ENCODE peak calls at places on chromosomes 6 and 20, in five cellular contexts. One of them, this sample, is unnamed.

GRCh38 chr20:57390604-57391438 is at the start of gene RBM38:
- DNase-seq in RWPE1: peak
- DNase-seq in ascending aorta: peak
- DNase-seq in CD4-positive, alpha-beta memory T cell: peak
- DNase-seq in tibial artery: peak
- DNase-seq in this sample: peak

GRCh38 chr6:121190122-121190521 is 144.2 kb downstream of the TBC1D32 start:
- DNase-seq in RWPE1: no peak
- DNase-seq in ascending aorta: no peak
- DNase-seq in CD4-positive, alpha-beta memory T cell: no peak
- DNase-seq in tibial artery: no peak
- DNase-seq in this sample: no peak

GRCh38 chr20:3239867-3240775 is 1.1 kb upstream of the SLC4A11 start:
- DNase-seq in RWPE1: peak
- DNase-seq in ascending aorta: no peak
- DNase-seq in CD4-positive, alpha-beta memory T cell: no peak
- DNase-seq in tibial artery: no peak
- DNase-seq in this sample: no peak

GRCh38 chr20:48132834-48133233 is 347.6 kb upstream of the SULF2 start:
- DNase-seq in RWPE1: no peak
- DNase-seq in ascending aorta: no peak
- DNase-seq in CD4-positive, alpha-beta memory T cell: no peak
- DNase-seq in tibial artery: no peak
- DNase-seq in this sample: no peak

GRCh38 chr20:20212675-20213096 is 155.2 kb upstream of the INSM1 start:
- DNase-seq in RWPE1: no peak
- DNase-seq in ascending aorta: no peak
- DNase-seq in CD4-positive, alpha-beta memory T cell: no peak
- DNase-seq in tibial artery: no peak
- DNase-seq in this sample: no peak

GRCh38 chr20:48931527-48932374 is 10.2 kb downstream of the ARFGEF2 start:
- DNase-seq in RWPE1: no peak
- DNase-seq in ascending aorta: no peak
- DNase-seq in CD4-positive, alpha-beta memory T cell: no peak
- DNase-seq in tibial artery: no peak
- DNase-seq in this sample: no peak

GRCh38 chr6:157921685-157922367 is 59.8 kb upstream of the SYNJ2 start:
- DNase-seq in RWPE1: no peak
- DNase-seq in ascending aorta: no peak
- DNase-seq in CD4-positive, alpha-beta memory T cell: no peak
- DNase-seq in tibial artery: no peak
- DNase-seq in this sample: no peak

GRCh38 chr6:110672122-110672521 is 143.1 kb downstream of the CDK19 start:
- DNase-seq in RWPE1: no peak
- DNase-seq in ascending aorta: no peak
- DNase-seq in CD4-positive, alpha-beta memory T cell: no peak
- DNase-seq in tibial artery: no peak
- DNase-seq in this sample: no peak

GRCh38 chr6:113842165-113842564 is 15.0 kb upstream of the MARCKS start:
- DNase-seq in RWPE1: no peak
- DNase-seq in ascending aorta: no peak
- DNase-seq in CD4-positive, alpha-beta memory T cell: no peak
- DNase-seq in tibial artery: no peak
- DNase-seq in this sample: no peak

GRCh38 chr20:40687384-40688128 is 1.5 kb downstream of the MAFB start:
- DNase-seq in RWPE1: peak
- DNase-seq in ascending aorta: peak
- DNase-seq in CD4-positive, alpha-beta memory T cell: no peak
- DNase-seq in tibial artery: peak
- DNase-seq in this sample: no peak

GRCh38 chr6:47044418-47044817 is 2.3 kb upstream of the ADGRF1 start:
- DNase-seq in RWPE1: peak
- DNase-seq in ascending aorta: no peak
- DNase-seq in CD4-positive, alpha-beta memory T cell: no peak
- DNase-seq in tibial artery: no peak
- DNase-seq in this sample: no peak

GRCh38 chr6:56642366-56643261 is at the start of gene DST:
- DNase-seq in RWPE1: peak
- DNase-seq in ascending aorta: no peak
- DNase-seq in CD4-positive, alpha-beta memory T cell: no peak
- DNase-seq in tibial artery: no peak
- DNase-seq in this sample: no peak

GRCh38 chr6:27890351-27891299 is 21.6 kb downstream of the OR2B2 start:
- DNase-seq in RWPE1: peak
- DNase-seq in ascending aorta: no peak
- DNase-seq in CD4-positive, alpha-beta memory T cell: peak
- DNase-seq in tibial artery: no peak
- DNase-seq in this sample: peak

GRCh38 chr20:16194961-16195360 is 378.3 kb downstream of the KIF16B start:
- DNase-seq in RWPE1: no peak
- DNase-seq in ascending aorta: no peak
- DNase-seq in CD4-positive, alpha-beta memory T cell: no peak
- DNase-seq in tibial artery: no peak
- DNase-seq in this sample: no peak

GRCh38 chr20:31595654-31596411 is 9.3 kb upstream of the ID1 start:
- DNase-seq in RWPE1: peak
- DNase-seq in ascending aorta: peak
- DNase-seq in CD4-positive, alpha-beta memory T cell: no peak
- DNase-seq in tibial artery: peak
- DNase-seq in this sample: no peak

GRCh38 chr20:3262566-3262965 is 23.6 kb upstream of the SLC4A11 start:
- DNase-seq in RWPE1: no peak
- DNase-seq in ascending aorta: no peak
- DNase-seq in CD4-positive, alpha-beta memory T cell: no peak
- DNase-seq in tibial artery: no peak
- DNase-seq in this sample: no peak

GRCh38 chr6:51260003-51260402 is 441.3 kb downstream of the TFAP2B start:
- DNase-seq in RWPE1: no peak
- DNase-seq in ascending aorta: no peak
- DNase-seq in CD4-positive, alpha-beta memory T cell: no peak
- DNase-seq in tibial artery: no peak
- DNase-seq in this sample: no peak

GRCh38 chr20:34390769-34391447 is 27.8 kb downstream of the ITCH start:
- DNase-seq in RWPE1: peak
- DNase-seq in ascending aorta: peak
- DNase-seq in CD4-positive, alpha-beta memory T cell: no peak
- DNase-seq in tibial artery: peak
- DNase-seq in this sample: no peak

GRCh38 chr6:131914967-131915751 is 36.0 kb downstream of the CCN2 start:
- DNase-seq in RWPE1: peak
- DNase-seq in ascending aorta: peak
- DNase-seq in CD4-positive, alpha-beta memory T cell: peak
- DNase-seq in tibial artery: peak
- DNase-seq in this sample: peak

GRCh38 chr6:42243046-42243445 is 25.4 kb upstream of the MRPS10 start:
- DNase-seq in RWPE1: no peak
- DNase-seq in ascending aorta: no peak
- DNase-seq in CD4-positive, alpha-beta memory T cell: no peak
- DNase-seq in tibial artery: no peak
- DNase-seq in this sample: no peak

GRCh38 chr20:36285746-36286447 is 20.2 kb upstream of the DLGAP4 start:
- DNase-seq in RWPE1: no peak
- DNase-seq in ascending aorta: no peak
- DNase-seq in CD4-positive, alpha-beta memory T cell: no peak
- DNase-seq in tibial artery: no peak
- DNase-seq in this sample: no peak

GRCh38 chr6:136037246-136037884 is 185.9 kb downstream of the PDE7B start:
- DNase-seq in RWPE1: peak
- DNase-seq in ascending aorta: no peak
- DNase-seq in CD4-positive, alpha-beta memory T cell: no peak
- DNase-seq in tibial artery: no peak
- DNase-seq in this sample: no peak

GRCh38 chr6:100343678-100344077 is 121.0 kb downstream of the SIM1 start:
- DNase-seq in RWPE1: no peak
- DNase-seq in ascending aorta: no peak
- DNase-seq in CD4-positive, alpha-beta memory T cell: no peak
- DNase-seq in tibial artery: no peak
- DNase-seq in this sample: no peak

GRCh38 chr6:35737413-35738211 is 780 bp downstream of the ARMC12 start:
- DNase-seq in RWPE1: peak
- DNase-seq in ascending aorta: no peak
- DNase-seq in CD4-positive, alpha-beta memory T cell: peak
- DNase-seq in tibial artery: no peak
- DNase-seq in this sample: peak

GRCh38 chr6:26249709-26249958 is 115.4 kb upstream of the BTN3A2 start:
- DNase-seq in RWPE1: no peak
- DNase-seq in ascending aorta: no peak
- DNase-seq in CD4-positive, alpha-beta memory T cell: no peak
- DNase-seq in tibial artery: no peak
- DNase-seq in this sample: peak

GRCh38 chr6:160248538-160248937 is 10.1 kb downstream of the SLC22A2 start:
- DNase-seq in RWPE1: peak
- DNase-seq in ascending aorta: no peak
- DNase-seq in CD4-positive, alpha-beta memory T cell: no peak
- DNase-seq in tibial artery: no peak
- DNase-seq in this sample: no peak

GRCh38 chr6:10555625-10556309 is 34.6 kb downstream of the GCNT2 start:
- DNase-seq in RWPE1: peak
- DNase-seq in ascending aorta: peak
- DNase-seq in CD4-positive, alpha-beta memory T cell: no peak
- DNase-seq in tibial artery: no peak
- DNase-seq in this sample: no peak

GRCh38 chr6:137025786-137026730 is 18.7 kb downstream of the IL20RA start:
- DNase-seq in RWPE1: peak
- DNase-seq in ascending aorta: no peak
- DNase-seq in CD4-positive, alpha-beta memory T cell: no peak
- DNase-seq in tibial artery: no peak
- DNase-seq in this sample: no peak

GRCh38 chr6:109300874-109301273 is 81.4 kb downstream of the CD164 start:
- DNase-seq in RWPE1: no peak
- DNase-seq in ascending aorta: no peak
- DNase-seq in CD4-positive, alpha-beta memory T cell: no peak
- DNase-seq in tibial artery: no peak
- DNase-seq in this sample: no peak

GRCh38 chr6:131387706-131388455 is 185.1 kb upstream of the ARG1 start:
- DNase-seq in RWPE1: no peak
- DNase-seq in ascending aorta: no peak
- DNase-seq in CD4-positive, alpha-beta memory T cell: no peak
- DNase-seq in tibial artery: no peak
- DNase-seq in this sample: no peak

GRCh38 chr20:43977962-43978361 is 63.3 kb downstream of the TOX2 start:
- DNase-seq in RWPE1: no peak
- DNase-seq in ascending aorta: no peak
- DNase-seq in CD4-positive, alpha-beta memory T cell: no peak
- DNase-seq in tibial artery: no peak
- DNase-seq in this sample: no peak

GRCh38 chr6:127481628-127482027 is 22.4 kb upstream of the KIAA0408 start:
- DNase-seq in RWPE1: no peak
- DNase-seq in ascending aorta: no peak
- DNase-seq in CD4-positive, alpha-beta memory T cell: no peak
- DNase-seq in tibial artery: no peak
- DNase-seq in this sample: no peak

GRCh38 chr6:157151029-157151428 is 172.3 kb downstream of the TMEM242 start:
- DNase-seq in RWPE1: no peak
- DNase-seq in ascending aorta: no peak
- DNase-seq in CD4-positive, alpha-beta memory T cell: no peak
- DNase-seq in tibial artery: no peak
- DNase-seq in this sample: no peak

GRCh38 chr6:141667580-141668309 is 465.0 kb upstream of the GJE1 start:
- DNase-seq in RWPE1: peak
- DNase-seq in ascending aorta: no peak
- DNase-seq in CD4-positive, alpha-beta memory T cell: no peak
- DNase-seq in tibial artery: no peak
- DNase-seq in this sample: no peak

GRCh38 chr6:16523550-16524379 is 237.5 kb downstream of the ATXN1 start:
- DNase-seq in RWPE1: no peak
- DNase-seq in ascending aorta: no peak
- DNase-seq in CD4-positive, alpha-beta memory T cell: no peak
- DNase-seq in tibial artery: no peak
- DNase-seq in this sample: no peak

GRCh38 chr20:57207251-57207650 is 59.2 kb downstream of the BMP7 start:
- DNase-seq in RWPE1: no peak
- DNase-seq in ascending aorta: no peak
- DNase-seq in CD4-positive, alpha-beta memory T cell: no peak
- DNase-seq in tibial artery: no peak
- DNase-seq in this sample: no peak

GRCh38 chr6:170271771-170272314 is 19.0 kb downstream of the DLL1 start:
- DNase-seq in RWPE1: no peak
- DNase-seq in ascending aorta: no peak
- DNase-seq in CD4-positive, alpha-beta memory T cell: peak
- DNase-seq in tibial artery: no peak
- DNase-seq in this sample: peak

GRCh38 chr6:110530671-110531070 is 54.3 kb upstream of the SLC22A16 start:
- DNase-seq in RWPE1: no peak
- DNase-seq in ascending aorta: no peak
- DNase-seq in CD4-positive, alpha-beta memory T cell: no peak
- DNase-seq in tibial artery: no peak
- DNase-seq in this sample: no peak

GRCh38 chr20:50546729-50547314 is 36.6 kb downstream of the PTPN1 start:
- DNase-seq in RWPE1: no peak
- DNase-seq in ascending aorta: no peak
- DNase-seq in CD4-positive, alpha-beta memory T cell: no peak
- DNase-seq in tibial artery: no peak
- DNase-seq in this sample: no peak
- H3K27ac ChIP-seq in RWPE1: no peak
- H3K27ac ChIP-seq in ascending aorta: no peak
- H3K27ac ChIP-seq in CD4-positive, alpha-beta memory T cell: peak
- H3K27ac ChIP-seq in tibial artery: no peak
- H3K27ac ChIP-seq in this sample: peak

GRCh38 chr20:32986331-32986966 is 17.8 kb downstream of the SUN5 start:
- DNase-seq in RWPE1: no peak
- DNase-seq in ascending aorta: no peak
- DNase-seq in CD4-positive, alpha-beta memory T cell: no peak
- DNase-seq in tibial artery: no peak
- DNase-seq in this sample: no peak
- H3K27ac ChIP-seq in RWPE1: no peak
- H3K27ac ChIP-seq in ascending aorta: no peak
- H3K27ac ChIP-seq in CD4-positive, alpha-beta memory T cell: no peak
- H3K27ac ChIP-seq in tibial artery: no peak
- H3K27ac ChIP-seq in this sample: no peak

GRCh38 chr20:51258582-51259175 is 235.8 kb upstream of the KCNG1 start:
- DNase-seq in RWPE1: peak
- DNase-seq in ascending aorta: no peak
- DNase-seq in CD4-positive, alpha-beta memory T cell: no peak
- DNase-seq in tibial artery: no peak
- DNase-seq in this sample: no peak
- H3K27ac ChIP-seq in RWPE1: peak
- H3K27ac ChIP-seq in ascending aorta: no peak
- H3K27ac ChIP-seq in CD4-positive, alpha-beta memory T cell: no peak
- H3K27ac ChIP-seq in tibial artery: no peak
- H3K27ac ChIP-seq in this sample: no peak

DNA sequence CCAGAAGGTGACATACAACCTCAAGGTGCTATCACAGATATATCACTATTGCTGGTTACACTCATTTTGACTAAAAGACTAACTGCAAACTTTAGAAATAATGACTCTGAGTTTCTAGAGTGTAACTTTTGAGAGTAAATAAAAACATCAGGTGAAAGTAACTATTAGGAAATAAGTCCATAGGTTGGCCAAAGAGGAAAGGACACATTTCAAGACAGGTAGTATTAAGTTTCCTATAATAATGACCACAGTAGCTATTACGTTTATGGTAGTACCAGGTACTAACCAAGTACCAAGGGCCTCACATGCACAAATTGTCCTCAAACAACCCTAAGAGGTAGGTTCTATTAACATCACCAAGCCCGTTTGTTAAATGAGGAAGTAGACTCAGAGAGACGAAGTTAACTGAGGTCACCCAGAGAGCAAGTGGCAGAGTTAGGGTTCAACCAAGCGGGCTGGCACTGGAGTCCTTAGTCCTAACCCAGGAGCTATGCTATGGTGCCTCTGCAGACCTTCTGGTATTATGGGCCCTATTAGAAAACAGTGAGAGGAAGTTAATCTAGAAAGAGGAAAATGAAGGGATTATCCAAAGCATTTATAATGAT is 36.8 kb downstream of the HEBP2 start:
- DNase-seq in RWPE1: no peak
- DNase-seq in ascending aorta: no peak
- DNase-seq in CD4-positive, alpha-beta memory T cell: no peak
- DNase-seq in tibial artery: no peak
- DNase-seq in this sample: no peak
- H3K27ac ChIP-seq in RWPE1: no peak
- H3K27ac ChIP-seq in ascending aorta: no peak
- H3K27ac ChIP-seq in CD4-positive, alpha-beta memory T cell: no peak
- H3K27ac ChIP-seq in tibial artery: no peak
- H3K27ac ChIP-seq in this sample: no peak